ENCODE peak calls at places on chromosomes 7 and 10, in ten cellular contexts. J is AG04450, D is pancreas, E is psoas muscle, H is foreskin fibroblast, L is astrocyte of the spinal cord, Y is left lung, A is fibroblast of lung, C is choroid plexus epithelial cell, Q is A549. Z is an unnamed sample.

GRCh38 chr10:69716711-69717560 is 84.8 kb upstream of the COL13A1 start:
- DNase-seq in J (no peak), D (peak; percentile 79), E (peak; percentile 71), H (no peak), L (peak; percentile 38), Y (no peak), A (peak; percentile 14), C (peak; percentile 63), Q (peak; percentile 84), Z (no peak)

GRCh38 chr10:127907411-127908105 is 655 bp downstream of the PTPRE start:
- DNase-seq in J (no peak), D (peak; percentile 21), E (peak; percentile 85), H (peak; percentile 21), L (peak; percentile 33), Y (no peak), A (peak; percentile 76), C (peak; percentile 71), Q (no peak), Z (peak; percentile 55)

GRCh38 chr10:112195224-112195623 is 11.7 kb upstream of the GPAM start:
- DNase-seq in J (no peak), D (no peak), E (no peak), H (no peak), L (no peak), Y (no peak), A (no peak), C (no peak), Q (no peak), Z (no peak)

GRCh38 chr7:50826371-50827172 is 43.9 kb upstream of the GRB10 start:
- DNase-seq in J (no peak), D (no peak), E (no peak), H (peak; percentile 91), L (peak; percentile 90), Y (no peak), A (peak; percentile 93), C (peak; percentile 84), Q (peak; percentile 47), Z (peak; percentile 41)

GRCh38 chr7:91383186-91383585 is 119.0 kb downstream of the FZD1 start:
- DNase-seq in J (peak; percentile 63), D (no peak), E (no peak), H (peak; percentile 5), L (peak; percentile 86), Y (no peak), A (peak; percentile 78), C (peak; percentile 78), Q (no peak), Z (peak; percentile 54)

GRCh38 chr7:117659453-117660086 is 179.7 kb downstream of the CFTR start:
- DNase-seq in J (no peak), D (no peak), E (no peak), H (no peak), L (peak; percentile 44), Y (no peak), A (peak; percentile 57), C (peak; percentile 65), Q (no peak), Z (no peak)

GRCh38 chr7:25636168-25636567 is 407.9 kb upstream of the NPVF start:
- DNase-seq in J (no peak), D (no peak), E (no peak), H (no peak), L (no peak), Y (no peak), A (no peak), C (no peak), Q (no peak), Z (no peak)

GRCh38 chr10:6124666-6125065 is 35.8 kb downstream of the RBM17 start:
- DNase-seq in J (no peak), D (no peak), E (no peak), H (no peak), L (no peak), Y (no peak), A (no peak), C (no peak), Q (no peak), Z (no peak)

GRCh38 chr7:44042221-44042620 is 2.3 kb upstream of the DBNL start:
- DNase-seq in J (no peak), D (no peak), E (no peak), H (no peak), L (no peak), Y (no peak), A (no peak), C (no peak), Q (no peak), Z (no peak)

GRCh38 chr7:117837841-117838240 is 35.4 kb downstream of the CTTNBP2 start:
- DNase-seq in J (no peak), D (no peak), E (no peak), H (no peak), L (no peak), Y (no peak), A (no peak), C (no peak), Q (no peak), Z (no peak)

GRCh38 chr10:5946786-5947185 is 30.6 kb downstream of the IL15RA start:
- DNase-seq in J (no peak), D (no peak), E (peak; percentile 50), H (no peak), L (no peak), Y (no peak), A (no peak), C (no peak), Q (no peak), Z (no peak)

GRCh38 chr7:103240806-103241205 is 56.4 kb upstream of the PMPCB start:
- DNase-seq in J (no peak), D (peak; percentile 64), E (no peak), H (no peak), L (no peak), Y (no peak), A (no peak), C (no peak), Q (no peak), Z (no peak)

GRCh38 chr7:47452715-47453092 is 129.2 kb downstream of the TNS3 start:
- DNase-seq in J (no peak), D (no peak), E (no peak), H (no peak), L (peak; percentile 10), Y (no peak), A (no peak), C (no peak), Q (no peak), Z (no peak)
- H3K4me3 ChIP-seq in J (no peak overlapping the region), D (peak overlapping the region; percentile 19), E (peak overlapping the region; percentile 68), H (no peak overlapping the region), L (peak overlapping the region; percentile 8), Y (no peak overlapping the region), A (peak overlapping the region; percentile 11), C (no peak overlapping the region), Q (no peak overlapping the region), Z (no peak overlapping the region)

DNA sequence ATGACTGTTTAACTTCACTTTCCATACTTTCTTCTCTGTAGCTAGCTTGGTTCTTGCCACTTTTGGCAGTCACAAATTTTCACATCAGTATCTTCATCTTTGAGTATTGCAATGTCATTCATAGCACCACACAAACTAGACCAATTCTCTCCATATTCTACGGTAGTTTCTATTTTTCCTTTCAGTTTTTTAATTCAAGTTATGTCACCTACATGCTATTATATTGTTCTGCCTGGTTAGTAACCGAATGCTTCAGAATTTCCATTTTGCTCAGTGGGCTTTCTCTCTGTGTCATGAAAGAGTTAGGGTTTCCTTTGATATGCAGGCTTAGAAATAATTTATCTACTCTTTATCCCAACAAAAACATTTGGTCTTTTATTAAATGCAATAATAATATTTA is 896.5 kb downstream of the GATA3 start:
- DNase-seq in J (no peak), D (no peak), E (no peak), H (no peak), L (no peak), Y (no peak), A (no peak), C (no peak), Q (no peak), Z (no peak)
- TF ChIP-seq CTCF in J (no peak), D (no peak), E (no peak), H (no peak), L (no peak), Y (no peak), A (no peak), C (no peak), Q (no peak), Z (no peak)

DNA sequence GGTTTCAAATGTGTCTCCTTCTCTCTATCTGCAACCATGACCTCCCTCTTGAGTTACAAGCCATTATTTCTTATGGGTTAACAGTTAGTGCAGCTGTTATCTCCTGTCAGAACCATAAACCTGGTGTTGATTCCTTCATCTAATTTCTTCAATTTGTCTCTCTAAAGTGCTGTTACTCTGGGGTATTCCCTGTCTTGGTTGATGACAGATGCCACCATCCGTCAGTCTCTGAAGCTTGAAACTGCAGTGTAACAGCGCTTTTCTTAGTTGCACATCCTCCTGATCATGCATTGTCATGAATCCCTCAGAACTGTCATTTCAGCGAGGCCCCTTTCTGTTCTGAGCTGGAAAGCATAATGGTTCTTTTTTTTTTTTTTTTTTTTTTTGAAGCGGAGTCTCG is 193.8 kb downstream of the SDK1 start:
- DNase-seq in J (no peak), D (no peak), E (no peak), H (no peak), L (no peak), Y (no peak), A (no peak), C (no peak), Q (no peak), Z (no peak)
- H3K4me3 ChIP-seq in J (no peak overlapping the region), D (no peak overlapping the region), E (no peak overlapping the region), H (no peak overlapping the region), L (no peak overlapping the region), Y (no peak overlapping the region), A (no peak overlapping the region), C (no peak overlapping the region), Q (no peak overlapping the region), Z (no peak overlapping the region)

GRCh38 chr10:26449726-26450125 is 11.6 kb downstream of the APBB1IP start:
- DNase-seq in J (no peak), D (no peak), E (no peak), H (no peak), L (no peak), Y (no peak), A (no peak), C (no peak), Q (no peak), Z (no peak)

GRCh38 chr10:26448706-26449435 is 10.7 kb downstream of the APBB1IP start:
- DNase-seq in J (no peak), D (no peak), E (no peak), H (no peak), L (no peak), Y (no peak), A (no peak), C (no peak), Q (no peak), Z (no peak)

GRCh38 chr10:26446258-26446657 is 8.1 kb downstream of the APBB1IP start:
- DNase-seq in J (no peak), D (no peak), E (no peak), H (no peak), L (no peak), Y (no peak), A (no peak), C (no peak), Q (no peak), Z (no peak)

GRCh38 chr10:26445411-26446031 is 7.4 kb downstream of the APBB1IP start:
- DNase-seq in J (no peak), D (no peak), E (no peak), H (no peak), L (no peak), Y (no peak), A (no peak), C (no peak), Q (no peak), Z (peak; percentile 60)

DNA sequence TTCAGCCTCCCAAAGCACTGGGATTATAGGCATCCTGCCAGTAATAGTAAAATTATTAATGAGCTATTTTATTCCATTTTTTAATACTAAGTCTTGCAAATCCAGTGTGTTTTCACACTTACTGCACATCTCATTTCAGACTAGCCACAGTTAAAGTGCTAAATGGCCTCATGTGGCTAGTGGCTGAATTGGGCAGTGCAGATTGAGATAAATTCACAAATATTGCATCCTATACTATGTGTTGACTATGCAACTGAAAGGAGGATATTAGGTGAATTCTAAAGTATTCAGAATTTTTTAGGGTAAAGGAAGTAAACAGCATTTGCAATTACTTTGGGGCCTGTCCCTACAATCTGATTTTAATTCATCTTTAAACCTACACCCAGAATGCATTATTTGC is 10.2 kb downstream of the APBB1IP start:
- DNase-seq in J (no peak), D (no peak), E (no peak), H (no peak), L (no peak), Y (no peak), A (no peak), C (no peak), Q (no peak), Z (no peak)
- TF ChIP-seq CTCF in J (no peak), D (no peak), E (no peak), H (no peak), L (no peak), Y (no peak), A (no peak), C (no peak), Q (no peak), Z (no peak)

Z was measured in AG09309.